ENCODE peak calls at places on chromosomes 7 and 10, in eight cellular contexts. Q is lower lobe of right lung, C is tibial artery, B is upper lobe of right lung, T is foreskin fibroblast, W is uterus, S is OCI-LY7, I is fibroblast of lung. V is an unnamed sample.

GRCh38 chr10:103936022-103936421 is 18.0 kb upstream of the STN1 start:
- DNase-seq in Q (no peak), C (no peak), B (no peak), T (no peak), W (no peak), S (no peak), I (no peak), V (no peak)

GRCh38 chr10:100715445-100716385 is 29.7 kb upstream of the PAX2 start:
- DNase-seq in Q (no peak), C (no peak), B (no peak), T (no peak), W (no peak), S (no peak), I (no peak), V (no peak)

GRCh38 chr7:81527651-81528050 is 242.2 kb downstream of the HGF start:
- DNase-seq in Q (no peak), C (no peak), B (no peak), T (no peak), W (no peak), S (peak), I (no peak), V (no peak)

GRCh38 chr7:69811682-69812344 is 213.5 kb downstream of the AUTS2 start:
- DNase-seq in Q (no peak), C (no peak), B (no peak), T (no peak), W (no peak), S (no peak), I (no peak), V (no peak)

GRCh38 chr10:71525721-71526120 is 129.0 kb downstream of the CDH23 start:
- DNase-seq in Q (no peak), C (no peak), B (no peak), T (no peak), W (no peak), S (no peak), I (no peak), V (no peak)

GRCh38 chr10:83617692-83618325 is 521.5 kb upstream of the GHITM start:
- DNase-seq in Q (no peak), C (no peak), B (no peak), T (no peak), W (no peak), S (no peak), I (no peak), V (peak)

GRCh38 chr7:95674101-95674500 is 77.8 kb upstream of the PDK4 start:
- DNase-seq in Q (no peak), C (no peak), B (no peak), T (no peak), W (no peak), S (no peak), I (no peak), V (no peak)

GRCh38 chr7:19268737-19269136 is 123.5 kb upstream of the FERD3L start:
- DNase-seq in Q (no peak), C (no peak), B (no peak), T (peak), W (no peak), S (no peak), I (peak), V (peak)

GRCh38 chr10:28793482-28793881 is 116.2 kb downstream of the BAMBI start:
- DNase-seq in Q (no peak), C (no peak), B (no peak), T (no peak), W (no peak), S (no peak), I (no peak), V (peak)

GRCh38 chr10:122030200-122030552 is 41.2 kb downstream of the TACC2 start:
- DNase-seq in Q (no peak), C (no peak), B (no peak), T (peak), W (no peak), S (no peak), I (no peak), V (no peak)
- TF ChIP-seq CTCF in Q (no peak), C (no peak), B (no peak), T (no peak), W (no peak), S (no peak), I (no peak), V (no peak)

DNA sequence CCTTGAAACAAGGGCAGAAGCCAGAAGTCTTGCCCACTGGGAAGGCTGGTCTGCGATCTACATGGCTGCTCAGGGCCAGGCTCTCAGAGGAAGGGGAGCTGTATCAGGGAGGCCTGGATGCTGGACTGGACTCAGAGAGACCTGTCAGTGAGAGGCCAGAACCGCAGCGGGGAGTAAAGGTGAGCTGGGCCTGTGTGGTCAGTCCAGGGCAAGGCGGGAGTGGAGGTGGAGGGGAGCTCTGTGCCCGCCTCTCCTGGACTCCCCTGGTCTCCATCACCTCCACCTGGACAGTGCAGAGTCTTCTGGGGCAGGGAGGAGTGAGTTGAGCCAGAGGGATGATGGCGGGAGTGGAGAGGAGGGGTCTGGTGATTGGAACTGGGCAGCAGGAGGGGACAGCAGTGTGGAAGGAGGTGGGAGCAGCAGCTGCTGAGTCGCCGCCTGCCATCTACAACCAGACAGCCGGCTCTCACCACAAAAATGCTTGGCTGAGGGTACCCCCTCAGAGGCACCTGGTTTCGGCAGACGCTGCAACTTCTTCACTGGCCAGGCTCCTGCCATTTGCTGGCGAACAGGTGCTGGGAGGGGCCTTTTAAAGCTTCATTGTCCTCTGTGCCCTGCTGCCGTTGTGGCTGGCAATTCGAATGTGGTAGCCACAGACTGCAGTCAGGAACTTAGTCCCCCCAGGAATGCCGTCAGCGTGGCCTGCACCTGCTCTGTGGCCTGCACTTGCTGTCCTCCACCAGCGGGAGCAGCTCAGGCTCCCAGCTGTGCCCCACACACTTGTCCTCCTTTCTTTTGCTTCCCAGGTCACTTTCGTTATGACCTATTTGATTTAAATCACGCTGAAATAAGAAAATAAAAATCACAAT is 3.5 kb downstream of the RASSF4 start:
- DNase-seq in Q (no peak), C (peak), B (no peak), T (no peak), W (no peak), S (peak), I (no peak), V (no peak)
- H3K4me3 ChIP-seq in Q (peak), C (no peak), B (peak), T (no peak), W (no peak), S (peak), I (no peak), V (no peak)

GRCh38 chr7:20509892-20510645 is 105.4 kb upstream of the ABCB5 start:
- DNase-seq in Q (no peak), C (no peak), B (no peak), T (no peak), W (no peak), S (no peak), I (no peak), V (no peak)

GRCh38 chr7:20506175-20506574 is 109.3 kb upstream of the ABCB5 start:
- DNase-seq in Q (no peak), C (no peak), B (no peak), T (no peak), W (no peak), S (no peak), I (no peak), V (no peak)

GRCh38 chr7:20507157-20507556 is 108.3 kb upstream of the ABCB5 start:
- DNase-seq in Q (no peak), C (no peak), B (no peak), T (no peak), W (no peak), S (no peak), I (no peak), V (no peak)

GRCh38 chr7:20504060-20504459 is 111.4 kb upstream of the ABCB5 start:
- DNase-seq in Q (no peak), C (no peak), B (no peak), T (no peak), W (no peak), S (no peak), I (no peak), V (no peak)

DNA sequence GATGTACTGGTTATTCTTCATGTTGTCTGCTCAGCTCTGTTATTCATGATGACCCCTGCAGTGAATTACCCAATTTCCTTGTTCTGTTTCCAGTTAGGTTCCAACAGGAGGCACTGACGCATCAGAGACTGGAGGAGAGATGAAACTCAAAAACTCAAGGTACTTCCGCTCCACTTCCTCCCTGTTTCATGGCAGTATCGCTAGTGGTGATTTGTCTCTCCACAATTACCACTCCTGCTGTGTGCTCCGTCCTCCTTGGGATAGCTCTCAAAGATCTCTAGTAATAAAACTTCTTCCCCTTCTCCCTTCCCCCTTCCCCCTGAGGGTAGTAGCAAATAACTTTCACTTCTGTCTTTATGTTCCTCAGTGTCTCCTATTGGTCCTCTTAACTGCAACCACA is 107.4 kb upstream of the ABCB5 start:
- DNase-seq in Q (no peak), C (no peak), B (no peak), T (no peak), W (no peak), S (no peak), I (no peak), V (no peak)
- TF ChIP-seq CTCF in Q (no peak), C (no peak), B (no peak), T (no peak), W (no peak), S (no peak), I (no peak), V (no peak)

DNA sequence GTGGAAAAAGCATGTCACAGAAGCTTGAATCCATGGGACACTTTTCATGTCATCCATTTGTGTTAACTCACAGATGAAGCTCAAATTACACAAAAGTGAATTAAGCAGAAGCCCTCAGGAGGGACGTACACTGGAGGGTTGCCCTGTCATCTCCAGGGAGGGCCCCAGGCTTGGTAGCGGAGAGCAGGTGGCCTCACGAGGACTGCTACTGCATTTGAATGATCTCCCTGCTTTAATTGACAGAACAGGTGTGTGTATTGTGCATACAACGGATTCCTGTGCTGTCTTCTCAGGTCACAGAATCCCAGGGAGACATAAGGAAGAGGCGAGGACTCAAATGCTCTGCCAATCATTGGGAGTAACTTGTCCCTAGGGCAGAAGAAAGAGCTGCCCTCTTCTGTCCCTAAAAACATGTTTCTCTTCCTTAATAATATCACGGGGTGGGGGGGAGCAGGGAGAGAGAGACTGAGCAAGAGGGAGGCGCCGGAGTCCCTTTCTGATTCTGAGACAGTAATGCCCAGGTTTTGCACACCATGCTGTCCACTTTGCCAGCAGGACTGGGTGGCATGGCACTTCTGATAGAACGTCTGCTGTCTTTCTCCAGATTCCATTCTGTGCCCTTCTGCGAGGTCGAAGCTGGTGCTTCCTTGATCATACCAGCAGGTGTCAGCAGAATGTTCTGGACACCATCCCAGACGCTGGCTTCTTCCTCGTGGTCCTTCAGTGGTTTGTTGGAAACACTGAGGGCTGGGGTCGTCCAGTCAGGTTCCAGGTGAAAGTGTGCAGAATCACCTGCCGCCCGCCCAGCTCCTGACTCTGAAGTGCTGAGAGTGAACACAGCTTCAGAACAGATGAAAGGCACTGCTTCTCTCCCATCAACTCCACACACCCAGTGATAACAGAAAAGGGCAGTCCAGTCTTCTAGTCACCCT is 26.1 kb upstream of the RASGEF1A start:
- DNase-seq in Q (peak), C (no peak), B (no peak), T (peak), W (peak), S (peak), I (peak), V (peak)
- H3K4me3 ChIP-seq in Q (no peak), C (no peak), B (no peak), T (no peak), W (no peak), S (no peak), I (no peak), V (no peak)

GRCh38 chr7:134910968-134911367 is 75.3 kb upstream of the AGBL3 start:
- DNase-seq in Q (no peak), C (no peak), B (no peak), T (no peak), W (no peak), S (no peak), I (no peak), V (no peak)
- TF ChIP-seq CTCF in Q (no peak), C (no peak), B (no peak), T (no peak), W (no peak), S (no peak), I (no peak), V (no peak)

GRCh38 chr7:44106311-44107065 is 2.3 kb downstream of the AEBP1 start:
- DNase-seq in Q (no peak), C (no peak), B (no peak), T (no peak), W (no peak), S (no peak), I (no peak), V (no peak)
- H3K4me3 ChIP-seq in Q (peak), C (peak), B (peak), T (peak), W (peak), S (no peak), I (peak), V (peak)

DNA sequence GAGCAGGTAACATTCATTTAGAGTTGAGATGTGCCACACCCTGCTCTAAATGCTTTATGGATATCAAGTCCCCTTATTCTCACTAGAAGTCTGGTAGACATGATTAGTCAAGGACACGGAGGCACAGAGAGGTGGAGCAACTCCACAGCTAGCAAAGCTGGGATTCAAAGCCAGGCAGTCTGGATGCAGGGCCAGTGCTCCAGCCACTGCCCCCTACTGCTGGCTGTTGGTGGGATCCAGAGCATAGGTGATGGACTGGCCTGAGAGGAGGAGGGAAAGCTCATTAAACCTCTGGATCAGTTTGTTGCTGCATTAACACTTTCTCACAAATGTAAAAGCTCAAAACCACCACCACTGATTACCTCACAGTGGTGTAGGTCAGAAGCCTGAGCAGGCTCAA is 22.6 kb upstream of the KBTBD2 start:
- DNase-seq in Q (no peak), C (no peak), B (no peak), T (no peak), W (no peak), S (no peak), I (no peak), V (no peak)
- TF ChIP-seq CTCF in Q (no peak), C (no peak), B (no peak), T (no peak), W (no peak), S (no peak), I (no peak), V (peak)

DNA sequence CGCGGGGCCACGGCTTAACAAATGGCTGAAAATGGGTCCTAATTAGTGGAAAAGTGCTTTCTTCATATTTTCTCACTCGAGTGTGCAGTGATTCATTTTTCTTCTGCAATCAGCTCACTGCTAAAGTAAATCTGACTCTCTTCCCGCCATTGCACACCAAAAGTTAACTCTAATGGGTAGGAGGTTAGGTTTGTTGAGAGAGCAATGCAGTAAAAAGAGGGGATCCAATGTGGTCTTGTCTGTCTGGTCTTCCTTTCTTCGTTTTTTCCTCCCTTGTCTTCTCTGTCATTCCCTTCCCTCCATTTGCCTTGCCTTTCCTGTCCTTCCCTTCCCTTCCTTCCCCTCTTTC is 4.6 kb downstream of the IKZF1 start:
- DNase-seq in Q (no peak), C (no peak), B (no peak), T (no peak), W (no peak), S (no peak), I (no peak), V (no peak)
- H3K4me3 ChIP-seq in Q (peak), C (no peak), B (peak), T (no peak), W (no peak), S (peak), I (no peak), V (no peak)

DNA sequence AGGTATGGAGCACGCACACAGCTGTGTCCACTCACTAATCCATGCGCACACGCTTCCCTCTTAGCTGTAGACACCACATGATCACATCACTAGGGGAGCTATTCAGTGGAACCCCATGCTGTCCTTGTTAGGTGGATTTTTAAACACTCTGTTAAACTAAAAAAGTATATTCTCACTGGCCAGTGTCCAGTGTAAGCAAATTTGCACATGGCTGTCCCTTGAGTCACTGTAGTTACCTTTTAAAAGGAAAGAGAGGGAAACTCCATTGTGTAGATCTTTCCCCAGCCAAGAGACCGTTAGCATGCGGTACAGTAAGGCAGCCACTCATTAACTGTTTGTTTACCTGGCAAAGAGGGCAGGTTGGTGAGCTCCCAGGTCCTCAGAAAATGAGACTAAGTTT is 81.6 kb upstream of the INSYN2A start:
- DNase-seq in Q (no peak), C (no peak), B (no peak), T (peak), W (no peak), S (no peak), I (peak), V (no peak)
- TF ChIP-seq CTCF in Q (no peak), C (no peak), B (no peak), T (no peak), W (no peak), S (no peak), I (no peak), V (no peak)

GRCh38 chr10:129860396-129860795 is 103.7 kb downstream of the EBF3 start:
- DNase-seq in Q (no peak), C (no peak), B (no peak), T (no peak), W (no peak), S (no peak), I (no peak), V (no peak)

GRCh38 chr10:129855836-129856563 is 108.1 kb downstream of the EBF3 start:
- DNase-seq in Q (no peak), C (no peak), B (no peak), T (no peak), W (no peak), S (no peak), I (no peak), V (no peak)

GRCh38 chr10:129857242-129857960 is 106.7 kb downstream of the EBF3 start:
- DNase-seq in Q (no peak), C (no peak), B (no peak), T (no peak), W (no peak), S (no peak), I (no peak), V (no peak)

GRCh38 chr10:129861776-129862530 is 102.1 kb downstream of the EBF3 start:
- DNase-seq in Q (no peak), C (no peak), B (no peak), T (no peak), W (no peak), S (no peak), I (no peak), V (no peak)

GRCh38 chr10:129859536-129859935 is 104.5 kb downstream of the EBF3 start:
- DNase-seq in Q (no peak), C (no peak), B (no peak), T (no peak), W (no peak), S (no peak), I (no peak), V (no peak)
- H3K4me3 ChIP-seq in Q (no peak), C (no peak), B (no peak), T (no peak), W (no peak), S (no peak), I (no peak), V (no peak)

V was measured in fibroblast of villous mesenchyme.